ENCODE peak calls at places on chromosomes 13 and 19, in four cellular contexts. E is endothelial cell, F is foreskin fibroblast, C is astrocyte of the cerebellum. O is an unnamed sample.

GRCh38 chr19:35718345-35719041 is 690 bp downstream of the KMT2B start:
- DNase-seq in E (peak; percentile 45), F (peak; percentile 55), C (no peak), O (no peak)

GRCh38 chr19:3104708-3104983 is 10.5 kb downstream of the GNA11 start:
- DNase-seq in E (no peak), F (no peak), C (no peak), O (no peak)

GRCh38 chr13:94646904-94647303 is 45.2 kb downstream of the GPR180 start:
- DNase-seq in E (no peak), F (no peak), C (no peak), O (no peak)

GRCh38 chr19:21256722-21257121 is 72.5 kb downstream of the ZNF708 start:
- DNase-seq in E (no peak), F (no peak), C (no peak), O (no peak)

GRCh38 chr19:58477130-58477529 is 978 bp downstream of the ZNF446 start:
- DNase-seq in E (no peak), F (no peak), C (no peak), O (no peak)

GRCh38 chr13:19604306-19604705 is 29.2 kb upstream of the MPHOSPH8 start:
- DNase-seq in E (no peak), F (no peak), C (no peak), O (no peak)

GRCh38 chr13:80050252-80050651 is 290.7 kb downstream of the SPRY2 start:
- DNase-seq in E (no peak), F (no peak), C (peak; percentile 49), O (no peak)

GRCh38 chr19:46967578-46968018 is 52.0 kb upstream of the NPAS1 start:
- DNase-seq in E (no peak), F (no peak), C (no peak), O (no peak)

GRCh38 chr13:98484289-98485219 is 92.4 kb downstream of the STK24 start:
- DNase-seq in E (peak; percentile 38), F (peak; percentile 96), C (peak; percentile 65), O (no peak)

GRCh38 chr13:19305434-19305833 is 123.8 kb upstream of the TUBA3C start:
- DNase-seq in E (no peak), F (no peak), C (no peak), O (no peak)

GRCh38 chr13:107824636-107825035 is 390.7 kb downstream of the LIG4 start:
- DNase-seq in E (no peak), F (no peak), C (no peak), O (no peak)

GRCh38 chr19:41997121-41997850 is 3.3 kb upstream of the ATP1A3 start:
- DNase-seq in E (peak; percentile 74), F (peak; percentile 73), C (peak; percentile 5), O (no peak)

GRCh38 chr19:38049105-38049649 is 142.2 kb downstream of the SIPA1L3 start:
- DNase-seq in E (no peak), F (peak; percentile 75), C (no peak), O (peak; percentile 48)

GRCh38 chr19:47754206-47755064 is 9.1 kb downstream of the NOP53 start:
- DNase-seq in E (no peak), F (no peak), C (no peak), O (no peak)

GRCh38 chr13:26679411-26679810 is 81.2 kb downstream of the GPR12 start:
- DNase-seq in E (no peak), F (peak; percentile 89), C (no peak), O (no peak)

GRCh38 chr19:28521614-28522544 is 691.1 kb downstream of the UQCRFS1 start:
- DNase-seq in E (no peak), F (no peak), C (no peak), O (no peak)

DNA sequence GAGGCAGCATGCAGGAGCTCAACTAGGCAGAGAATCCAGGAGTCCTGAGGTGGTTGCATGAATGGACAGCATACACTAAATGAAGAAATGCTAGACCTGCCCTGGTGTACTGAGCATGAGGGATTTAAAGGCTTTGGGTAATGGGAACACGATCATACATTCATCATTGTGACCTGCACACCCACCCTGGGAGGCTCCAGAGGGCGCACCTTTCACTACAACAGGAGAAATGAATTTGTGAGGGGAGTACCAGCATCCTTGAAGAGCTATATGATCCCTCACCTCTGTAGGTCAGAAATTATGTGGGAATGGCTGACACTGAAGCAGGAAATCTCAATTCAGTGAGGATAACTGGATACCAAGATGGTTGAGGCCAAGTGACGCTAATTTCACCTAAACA is 8.9 kb downstream of the KLK2 start:
- DNase-seq in E (no peak), F (no peak), C (no peak), O (no peak)
- TF ChIP-seq CTCF in E (no peak), F (no peak), C (no peak), O (peak; percentile 8)

GRCh38 chr13:112510002-112510780 is 77.8 kb downstream of the TUBGCP3 start:
- DNase-seq in E (peak; percentile 53), F (peak; percentile 80), C (peak; percentile 63), O (peak; percentile 35)
- TF ChIP-seq CTCF in E (peak; percentile 73), F (peak; percentile 44), C (peak; percentile 67), O (peak; percentile 40)

GRCh38 chr13:46796129-46796514 is 839 bp downstream of the ESD start:
- DNase-seq in E (no peak), F (no peak), C (no peak), O (no peak)
- TF ChIP-seq CTCF in E (no peak), F (no peak), C (no peak), O (no peak)

GRCh38 chr19:17336872-17337674 is at the start of gene GTPBP3:
- DNase-seq in E (peak; percentile 92), F (peak; percentile 99), C (peak; percentile 98), O (peak; percentile 96)

GRCh38 chr19:17340302-17340870 is 3.0 kb downstream of the GTPBP3 start:
- DNase-seq in E (no peak), F (peak; percentile 42), C (no peak), O (no peak)

GRCh38 chr19:17337675-17338439 is 504 bp downstream of the GTPBP3 start:
- DNase-seq in E (no peak), F (peak; percentile 65), C (no peak), O (no peak)

GRCh38 chr19:17339088-17339741 is 1.9 kb downstream of the GTPBP3 start:
- DNase-seq in E (no peak), F (no peak), C (no peak), O (no peak)

DNA sequence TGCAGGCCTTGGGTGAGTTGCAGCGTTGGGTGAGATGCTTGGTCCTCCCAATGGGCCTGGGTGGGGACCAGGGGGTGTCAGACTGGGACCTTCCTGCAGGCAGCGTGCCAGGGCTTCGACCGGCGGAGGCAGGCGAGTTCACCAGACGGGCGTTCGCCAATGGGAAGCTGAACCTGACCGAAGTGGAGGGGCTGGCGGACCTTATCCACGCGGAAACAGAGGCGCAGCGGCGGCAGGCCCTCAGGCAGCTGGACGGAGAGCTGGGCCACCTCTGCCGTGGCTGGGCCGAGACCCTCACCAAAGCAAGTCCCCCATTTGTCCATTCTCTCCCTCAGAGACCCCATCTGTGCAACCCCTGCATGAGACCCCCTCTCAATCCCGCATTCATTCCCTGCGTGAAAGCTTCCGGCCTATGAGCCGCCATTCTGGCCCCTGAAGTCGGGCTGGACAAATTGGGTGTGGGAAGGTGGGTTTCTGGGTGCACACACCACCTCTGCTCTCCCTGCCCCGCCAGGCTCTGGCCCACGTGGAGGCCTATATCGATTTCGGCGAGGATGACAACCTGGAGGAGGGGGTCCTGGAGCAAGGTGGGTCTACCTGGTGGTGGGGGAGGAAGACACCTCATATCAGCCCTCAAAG is 1.2 kb downstream of the GTPBP3 start:
- DNase-seq in E (no peak), F (no peak), C (no peak), O (no peak)
- TF ChIP-seq CTCF in E (no peak), F (no peak), C (no peak), O (no peak)

GRCh38 chr13:62278271-62278670 is 862.6 kb upstream of the PCDH20 start:
- DNase-seq in E (no peak), F (no peak), C (no peak), O (no peak)
- TF ChIP-seq CTCF in E (peak; percentile 43), F (no peak), C (no peak), O (no peak)

GRCh38 chr19:6271721-6272410 is 7.9 kb downstream of the MLLT1 start:
- DNase-seq in E (no peak), F (peak; percentile 82), C (no peak), O (no peak)
- TF ChIP-seq CTCF in E (no peak), F (no peak), C (no peak), O (peak; percentile 14)

GRCh38 chr13:22933571-22934181 is 247.1 kb upstream of the SGCG start:
- DNase-seq in E (no peak), F (no peak), C (no peak), O (no peak)
- TF ChIP-seq CTCF in E (no peak), F (no peak), C (no peak), O (no peak)